ENCODE peak calls at places on chromosomes 3 and 15, in four cellular contexts. One of them, this sample, is unnamed.

GRCh38 chr3:125381743-125382142 is 6.6 kb upstream of the ZNF148 start:
- DNase-seq in brain microvascular endothelial cell: no peak
- DNase-seq in adipocyte: peak; percentile 58
- DNase-seq in fibroblast of lung: peak; percentile 63
- DNase-seq in this sample: no peak

GRCh38 chr15:52651868-52652267 is 27.3 kb downstream of the ATOSA start:
- DNase-seq in adipocyte: peak; percentile 93
- DNase-seq in brain microvascular endothelial cell: peak; percentile 92
- DNase-seq in fibroblast of lung: peak; percentile 97
- DNase-seq in this sample: peak; percentile 90

GRCh38 chr3:33592999-33593398 is 125.1 kb downstream of the CLASP2 start:
- DNase-seq in brain microvascular endothelial cell: no peak
- DNase-seq in fibroblast of lung: no peak
- DNase-seq in adipocyte: no peak
- DNase-seq in this sample: no peak

GRCh38 chr3:55879901-55880331 is 392.8 kb upstream of the WNT5A start:
- DNase-seq in fibroblast of lung: peak; percentile 40
- DNase-seq in adipocyte: peak; percentile 47
- DNase-seq in brain microvascular endothelial cell: no peak
- DNase-seq in this sample: no peak

GRCh38 chr15:62497356-62497755 is 332.3 kb upstream of the C2CD4B start:
- DNase-seq in fibroblast of lung: peak; percentile 30
- DNase-seq in adipocyte: no peak
- DNase-seq in brain microvascular endothelial cell: no peak
- DNase-seq in this sample: no peak

GRCh38 chr3:18419232-18419631 is 5.9 kb downstream of the SATB1 start:
- DNase-seq in fibroblast of lung: no peak
- DNase-seq in adipocyte: no peak
- DNase-seq in brain microvascular endothelial cell: no peak
- DNase-seq in this sample: no peak

GRCh38 chr15:48811325-48811938 is 563 bp upstream of the CEP152 start:
- DNase-seq in adipocyte: no peak
- DNase-seq in brain microvascular endothelial cell: no peak
- DNase-seq in fibroblast of lung: no peak
- DNase-seq in this sample: no peak

GRCh38 chr3:10173095-10173925 is 8.6 kb downstream of the IRAK2 start:
- DNase-seq in adipocyte: no peak
- DNase-seq in brain microvascular endothelial cell: peak; percentile 43
- DNase-seq in fibroblast of lung: peak; percentile 74
- DNase-seq in this sample: no peak

GRCh38 chr3:1439395-1439794 is 346.6 kb downstream of the CNTN6 start:
- DNase-seq in adipocyte: no peak
- DNase-seq in brain microvascular endothelial cell: peak; percentile 0
- DNase-seq in fibroblast of lung: no peak
- DNase-seq in this sample: no peak

GRCh38 chr3:178930116-178930515 is 141.5 kb downstream of the ZMAT3 start:
- DNase-seq in adipocyte: no peak
- DNase-seq in brain microvascular endothelial cell: no peak
- DNase-seq in fibroblast of lung: no peak
- DNase-seq in this sample: no peak

GRCh38 chr3:148379763-148380162 is 317.9 kb upstream of the AGTR1 start:
- DNase-seq in fibroblast of lung: peak; percentile 64
- DNase-seq in brain microvascular endothelial cell: peak; percentile 64
- DNase-seq in adipocyte: peak; percentile 84
- DNase-seq in this sample: peak; percentile 25

GRCh38 chr15:52020253-52021085 is 1.4 kb downstream of the MAPK6 start:
- DNase-seq in adipocyte: peak; percentile 64
- DNase-seq in brain microvascular endothelial cell: no peak
- DNase-seq in fibroblast of lung: peak; percentile 35
- DNase-seq in this sample: no peak

GRCh38 chr15:78830514-78831228 is 19.4 kb upstream of the ADAMTS7 start:
- DNase-seq in brain microvascular endothelial cell: no peak
- DNase-seq in adipocyte: no peak
- DNase-seq in fibroblast of lung: no peak
- DNase-seq in this sample: no peak

GRCh38 chr3:61117045-61117898 is 134.0 kb downstream of the FHIT start:
- DNase-seq in adipocyte: no peak
- DNase-seq in brain microvascular endothelial cell: no peak
- DNase-seq in fibroblast of lung: no peak
- DNase-seq in this sample: no peak

GRCh38 chr15:40754574-40754882 is 526 bp downstream of the RMDN3 start:
- DNase-seq in brain microvascular endothelial cell: no peak
- DNase-seq in adipocyte: peak; percentile 58
- DNase-seq in fibroblast of lung: no peak
- DNase-seq in this sample: no peak

GRCh38 chr15:87661481-87661880 is 595.1 kb downstream of the NTRK3 start:
- DNase-seq in brain microvascular endothelial cell: no peak
- DNase-seq in fibroblast of lung: no peak
- DNase-seq in adipocyte: no peak
- DNase-seq in this sample: no peak

GRCh38 chr3:150149651-150150051 is 179.0 kb upstream of the PFN2 start:
- DNase-seq in adipocyte: peak; percentile 86
- DNase-seq in brain microvascular endothelial cell: peak; percentile 86
- DNase-seq in fibroblast of lung: peak; percentile 87
- DNase-seq in this sample: peak; percentile 94

GRCh38 chr15:74414081-74414580 is 19.6 kb downstream of the SEMA7A start:
- DNase-seq in brain microvascular endothelial cell: no peak
- DNase-seq in adipocyte: no peak
- DNase-seq in fibroblast of lung: no peak
- DNase-seq in this sample: no peak

GRCh38 chr3:30518201-30518864 is 88.1 kb upstream of the TGFBR2 start:
- DNase-seq in brain microvascular endothelial cell: no peak
- DNase-seq in adipocyte: peak; percentile 11
- DNase-seq in fibroblast of lung: peak; percentile 92
- DNase-seq in this sample: no peak

GRCh38 chr3:135989247-135989646 is 23.7 kb downstream of the PPP2R3A start:
- DNase-seq in adipocyte: peak; percentile 19
- DNase-seq in fibroblast of lung: peak; percentile 88
- DNase-seq in brain microvascular endothelial cell: no peak
- DNase-seq in this sample: no peak

GRCh38 chr3:189652042-189652441 is 20.9 kb downstream of the TP63 start:
- DNase-seq in brain microvascular endothelial cell: peak; percentile 14
- DNase-seq in adipocyte: no peak
- DNase-seq in fibroblast of lung: no peak
- DNase-seq in this sample: no peak

GRCh38 chr3:76873509-76874242 is 166.2 kb upstream of the ROBO2 start:
- DNase-seq in adipocyte: no peak
- DNase-seq in fibroblast of lung: no peak
- DNase-seq in brain microvascular endothelial cell: no peak
- DNase-seq in this sample: no peak

GRCh38 chr3:104437891-104438290 is 928.8 kb upstream of the ALCAM start:
- DNase-seq in brain microvascular endothelial cell: peak; percentile 48
- DNase-seq in adipocyte: peak; percentile 79
- DNase-seq in fibroblast of lung: peak; percentile 84
- DNase-seq in this sample: peak; percentile 70

GRCh38 chr3:54342676-54343075 is 220.3 kb downstream of the CACNA2D3 start:
- DNase-seq in adipocyte: no peak
- DNase-seq in fibroblast of lung: no peak
- DNase-seq in brain microvascular endothelial cell: no peak
- DNase-seq in this sample: no peak

GRCh38 chr15:75947117-75947516 is 43.4 kb downstream of the FBXO22 start:
- DNase-seq in brain microvascular endothelial cell: peak; percentile 56
- DNase-seq in adipocyte: peak; percentile 7
- DNase-seq in fibroblast of lung: peak; percentile 86
- DNase-seq in this sample: peak; percentile 86

GRCh38 chr15:88647362-88648105 is 8.7 kb downstream of the ISG20 start:
- DNase-seq in adipocyte: no peak
- DNase-seq in fibroblast of lung: no peak
- DNase-seq in brain microvascular endothelial cell: no peak
- DNase-seq in this sample: no peak

GRCh38 chr3:62835594-62836236 is 39.5 kb downstream of the CADPS start:
- DNase-seq in fibroblast of lung: no peak
- DNase-seq in adipocyte: peak; percentile 1
- DNase-seq in brain microvascular endothelial cell: no peak
- DNase-seq in this sample: no peak

GRCh38 chr3:57112206-57112605 is 51.7 kb downstream of the SPATA12 start:
- DNase-seq in brain microvascular endothelial cell: no peak
- DNase-seq in adipocyte: no peak
- DNase-seq in fibroblast of lung: no peak
- DNase-seq in this sample: no peak

GRCh38 chr15:66894363-66894762 is 171.0 kb upstream of the SMAD3 start:
- DNase-seq in brain microvascular endothelial cell: no peak
- DNase-seq in adipocyte: no peak
- DNase-seq in fibroblast of lung: no peak
- DNase-seq in this sample: no peak

GRCh38 chr15:71338251-71338650 is 223.0 kb downstream of the THSD4 start:
- DNase-seq in fibroblast of lung: peak; percentile 34
- DNase-seq in brain microvascular endothelial cell: no peak
- DNase-seq in adipocyte: no peak
- DNase-seq in this sample: no peak

GRCh38 chr15:55909036-55909811 is 84.2 kb downstream of the NEDD4 start:
- DNase-seq in brain microvascular endothelial cell: peak; percentile 34
- DNase-seq in fibroblast of lung: peak; percentile 78
- DNase-seq in adipocyte: peak; percentile 36
- DNase-seq in this sample: peak; percentile 80

GRCh38 chr3:175558261-175558660 is 699.1 kb downstream of the NAALADL2 start:
- DNase-seq in fibroblast of lung: no peak
- DNase-seq in brain microvascular endothelial cell: no peak
- DNase-seq in adipocyte: no peak
- DNase-seq in this sample: no peak

GRCh38 chr15:77819841-77820728 is 187.4 kb upstream of the LINGO1 start:
- DNase-seq in fibroblast of lung: peak; percentile 11
- DNase-seq in adipocyte: peak; percentile 48
- DNase-seq in brain microvascular endothelial cell: no peak
- DNase-seq in this sample: no peak
- H3K4me3 ChIP-seq in fibroblast of lung: no peak overlapping the region
- H3K4me3 ChIP-seq in adipocyte: no peak overlapping the region
- H3K4me3 ChIP-seq in brain microvascular endothelial cell: no peak overlapping the region
- H3K4me3 ChIP-seq in this sample: no peak overlapping the region

GRCh38 chr15:69074843-69075224 is 60.3 kb downstream of the NOX5 start:
- DNase-seq in brain microvascular endothelial cell: no peak
- DNase-seq in fibroblast of lung: peak; percentile 25
- DNase-seq in adipocyte: no peak
- DNase-seq in this sample: no peak

GRCh38 chr15:69075467-69075866 is 61.0 kb downstream of the NOX5 start:
- DNase-seq in adipocyte: peak; percentile 32
- DNase-seq in fibroblast of lung: no peak
- DNase-seq in brain microvascular endothelial cell: no peak
- DNase-seq in this sample: no peak

GRCh38 chr15:69071265-69071664 is 56.8 kb downstream of the NOX5 start:
- DNase-seq in fibroblast of lung: no peak
- DNase-seq in brain microvascular endothelial cell: no peak
- DNase-seq in adipocyte: no peak
- DNase-seq in this sample: no peak

GRCh38 chr15:69078638-69079037 is 64.1 kb downstream of the NOX5 start:
- DNase-seq in fibroblast of lung: no peak
- DNase-seq in brain microvascular endothelial cell: no peak
- DNase-seq in adipocyte: no peak
- DNase-seq in this sample: no peak

DNA sequence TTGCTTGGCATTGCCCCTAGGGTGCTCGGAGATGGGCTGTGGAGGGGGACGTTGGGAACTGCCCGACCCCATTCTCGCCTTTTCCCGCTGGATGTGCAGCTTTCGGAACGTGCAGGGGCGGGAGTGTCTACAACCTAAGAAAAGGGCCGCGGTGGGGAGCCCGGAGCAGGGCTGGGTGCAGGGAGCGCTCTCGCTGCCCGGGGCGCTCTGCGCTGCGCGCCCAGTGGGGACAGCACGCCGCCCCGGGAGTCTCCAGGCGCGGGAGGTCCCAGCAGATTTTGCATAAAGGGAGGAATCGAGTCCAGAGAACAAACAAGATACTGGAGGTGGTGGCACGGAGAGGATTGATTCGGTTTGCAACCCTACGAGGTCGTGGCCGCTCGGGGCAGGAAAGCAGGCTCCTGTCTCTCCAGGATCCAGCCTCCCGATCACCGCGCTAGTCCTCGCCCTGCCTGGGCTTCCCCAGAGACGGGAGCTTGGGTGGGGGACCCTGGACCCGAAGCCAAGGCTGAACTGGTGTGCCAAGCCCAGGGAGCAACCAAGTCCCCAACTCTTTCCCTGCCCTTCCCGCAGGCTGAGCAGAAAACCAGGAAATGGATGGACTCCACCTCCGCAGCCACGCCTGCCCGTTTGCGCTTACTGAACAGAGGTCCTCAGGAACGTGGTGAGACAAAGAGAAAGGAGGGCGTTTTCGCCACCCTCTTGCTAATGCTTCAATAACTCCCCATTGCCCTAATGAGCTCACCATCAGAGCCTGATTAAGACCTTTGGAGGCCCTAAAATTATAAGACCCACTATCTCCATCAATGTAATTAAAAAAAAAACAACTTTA is 59.7 kb downstream of the NOX5 start:
- DNase-seq in fibroblast of lung: peak; percentile 75
- DNase-seq in brain microvascular endothelial cell: peak; percentile 39
- DNase-seq in adipocyte: peak; percentile 66
- DNase-seq in this sample: peak; percentile 17
- H3K4me3 ChIP-seq in fibroblast of lung: peak overlapping the region; percentile 76
- H3K4me3 ChIP-seq in brain microvascular endothelial cell: peak overlapping the region; percentile 82
- H3K4me3 ChIP-seq in adipocyte: peak overlapping the region; percentile 92
- H3K4me3 ChIP-seq in this sample: peak overlapping the region; percentile 76

DNA sequence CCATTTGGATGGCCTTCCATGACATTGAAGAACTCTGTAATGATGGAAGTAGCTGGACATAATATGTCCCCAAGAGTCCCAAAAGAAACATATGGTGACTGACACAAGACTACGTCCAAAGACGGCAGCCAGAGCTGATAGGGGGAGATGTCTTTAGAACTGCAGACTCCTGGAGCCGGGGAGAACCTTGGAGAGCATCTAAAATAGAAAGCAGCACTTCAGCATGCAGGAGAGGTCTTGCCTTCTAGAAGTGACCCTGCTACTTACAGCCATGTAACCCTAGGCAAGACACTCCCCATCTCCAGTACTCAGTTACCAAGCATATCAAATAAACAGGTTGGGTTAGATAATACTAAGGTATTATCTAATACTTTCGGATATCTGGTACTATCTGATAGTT is 143.8 kb upstream of the BCL6 start:
- DNase-seq in adipocyte: no peak
- DNase-seq in brain microvascular endothelial cell: no peak
- DNase-seq in fibroblast of lung: no peak
- DNase-seq in this sample: no peak
- H3K4me3 ChIP-seq in adipocyte: peak overlapping the region; percentile 31
- H3K4me3 ChIP-seq in brain microvascular endothelial cell: no peak overlapping the region
- H3K4me3 ChIP-seq in fibroblast of lung: no peak overlapping the region
- H3K4me3 ChIP-seq in this sample: no peak overlapping the region

GRCh38 chr3:129277829-129278271 is 820 bp upstream of the HMCES start:
- DNase-seq in brain microvascular endothelial cell: peak; percentile 30
- DNase-seq in fibroblast of lung: no peak
- DNase-seq in adipocyte: no peak
- DNase-seq in this sample: no peak
- H3K4me3 ChIP-seq in brain microvascular endothelial cell: no peak overlapping the region
- H3K4me3 ChIP-seq in fibroblast of lung: peak overlapping the region; percentile 79
- H3K4me3 ChIP-seq in adipocyte: peak overlapping the region; percentile 94
- H3K4me3 ChIP-seq in this sample: peak overlapping the region; percentile 86